ENCODE peak calls at places on chromosomes 12 and 14, in five cellular contexts. V, R, J, T and M are unnamed samples. For H3K27me3, the result is how much of the 10 kb centered on the place peaks cover.

GRCh38 chr14:69240527-69241173 is 19.3 kb upstream of the GALNT16 start:
- DNase-seq in V (no peak), R (no peak), J (no peak), T (no peak), M (no peak)

GRCh38 chr12:6063379-6063735 is 61.1 kb downstream of the VWF start:
- DNase-seq in V (no peak), R (no peak), J (no peak), T (no peak), M (no peak)

GRCh38 chr14:49982522-49982951 is 89.7 kb downstream of the ARF6 start:
- DNase-seq in V (no peak), R (no peak), J (no peak), T (peak), M (no peak)

GRCh38 chr14:20564501-20564997 is 3.7 kb upstream of the RNASE9 start:
- DNase-seq in V (no peak), R (no peak), J (no peak), T (no peak), M (no peak)

GRCh38 chr14:104138098-104138890 is at the start of gene KIF26A:
- DNase-seq in V (peak), R (no peak), J (peak), T (no peak), M (peak)

GRCh38 chr14:92962031-92962830 is 39.3 kb downstream of the CHGA start:
- DNase-seq in V (no peak), R (no peak), J (no peak), T (no peak), M (no peak)

GRCh38 chr12:113136128-113136989 is 798 bp upstream of the RASAL1 start:
- DNase-seq in V (no peak), R (no peak), J (no peak), T (peak), M (peak)

GRCh38 chr14:95609398-95609990 is 74.6 kb downstream of the GLRX5 start:
- DNase-seq in V (no peak), R (no peak), J (no peak), T (peak), M (peak)

GRCh38 chr12:113157218-113157859 is 7.8 kb downstream of the CFAP73 start:
- DNase-seq in V (no peak), R (no peak), J (no peak), T (no peak), M (no peak)

GRCh38 chr14:77206261-77206824 is 24.7 kb downstream of the TMEM63C start:
- DNase-seq in V (no peak), R (no peak), J (no peak), T (no peak), M (no peak)

GRCh38 chr12:132557969-132558856 is 52.2 kb downstream of the LRCOL1 start:
- DNase-seq in V (no peak), R (no peak), J (no peak), T (no peak), M (no peak)

GRCh38 chr12:121766290-121767039 is 27.0 kb downstream of the RHOF start:
- DNase-seq in V (no peak), R (no peak), J (no peak), T (no peak), M (no peak)

GRCh38 chr12:1811281-1811947 is 9.0 kb upstream of the LRTM2 start:
- DNase-seq in V (no peak), R (no peak), J (no peak), T (no peak), M (no peak)

GRCh38 chr12:1810931-1811280 is 9.5 kb upstream of the LRTM2 start:
- DNase-seq in V (no peak), R (no peak), J (no peak), T (no peak), M (no peak)

GRCh38 chr12:1814266-1814665 is 6.1 kb upstream of the LRTM2 start:
- DNase-seq in V (no peak), R (no peak), J (no peak), T (no peak), M (no peak)

GRCh38 chr12:1811948-1812291 is 8.4 kb upstream of the LRTM2 start:
- DNase-seq in V (no peak), R (no peak), J (no peak), T (no peak), M (no peak)

GRCh38 chr12:1812650-1813302 is 7.6 kb upstream of the LRTM2 start:
- DNase-seq in V (no peak), R (no peak), J (no peak), T (no peak), M (no peak)
- TF ChIP-seq POLR2A in V (no peak), R (no peak), J (no peak), T (no peak), M (no peak)

GRCh38 chr14:71931492-71932228 is 569 bp upstream of the RGS6 start:
- DNase-seq in V (peak), R (no peak), J (no peak), T (no peak), M (peak)
- H3K27me3 ChIP-seq in V (under half), R (under half), J (under half), T (under half), M (under half)

DNA sequence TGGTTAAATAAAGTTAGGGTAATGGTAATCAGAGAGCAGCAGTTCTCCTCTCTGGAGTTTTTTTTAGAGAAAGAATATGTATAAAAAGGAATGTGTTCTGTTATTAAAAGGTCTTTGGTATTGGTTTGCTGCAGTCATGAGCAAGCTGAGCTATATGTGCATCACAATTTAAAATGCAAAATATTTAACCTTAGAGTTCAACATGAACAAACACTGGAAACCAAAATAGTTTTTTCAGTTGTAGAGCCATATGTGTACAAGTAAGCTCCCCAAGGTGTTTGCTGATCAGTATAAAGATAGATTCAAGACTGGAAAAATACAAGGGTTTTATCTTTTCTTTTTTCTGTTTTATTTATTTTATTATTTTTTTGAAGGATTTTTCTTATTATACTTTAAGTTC is 245.0 kb downstream of the NUBPL start:
- DNase-seq in V (no peak), R (no peak), J (no peak), T (no peak), M (no peak)
- TF ChIP-seq POLR2A in V (no peak), R (no peak), J (no peak), T (no peak), M (no peak)

DNA sequence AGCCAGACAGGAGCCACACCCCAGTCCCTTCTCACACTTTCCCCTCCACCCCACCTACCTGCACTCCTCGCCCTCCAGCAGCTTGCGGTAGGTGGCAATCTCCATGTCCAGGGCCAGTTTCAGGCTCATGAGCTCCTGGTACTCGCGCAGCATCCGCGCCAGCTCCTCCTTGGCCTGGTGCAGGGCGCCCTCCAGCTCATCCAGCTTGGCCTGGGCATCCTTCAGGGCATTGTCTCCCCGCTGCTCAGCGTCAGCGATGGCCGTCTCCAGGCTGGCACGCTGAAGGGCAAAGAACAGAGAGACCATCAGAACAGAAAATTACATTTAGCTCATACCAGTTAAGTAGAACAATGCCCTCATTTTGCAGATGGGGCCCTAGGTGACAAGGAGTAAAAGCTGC is 5.5 kb downstream of the KRT74 start:
- DNase-seq in V (no peak), R (no peak), J (no peak), T (no peak), M (no peak)
- H3K27me3 ChIP-seq in V (under half), R (under half), J (under half), T (under half), M (under half)

GRCh38 chr14:24443053-24443683 is 592 bp upstream of the SDR39U1 start:
- DNase-seq in V (no peak), R (no peak), J (no peak), T (no peak), M (no peak)
- TF ChIP-seq POLR2A in V (no peak), R (no peak), J (no peak), T (no peak), M (no peak)

GRCh38 chr12:123895477-123895876 is 77.2 kb downstream of the CCDC92 start:
- DNase-seq in V (no peak), R (no peak), J (no peak), T (no peak), M (no peak)
- H3K27me3 ChIP-seq in V (under half), R (under half), J (under half), T (under half), M (under half)